ENCODE peak calls at places on chromosome 14, in eight cellular contexts. P, L, K, R, H, G, F and T are unnamed samples. For H3K9me3, the result is how much of the 10 kb centered on the place peaks cover.

GRCh38 chr14:63603749-63604277 is 37.9 kb downstream of the WDR89 start:
- DNase-seq in P (no peak), L (no peak), K (no peak), R (no peak), H (no peak), G (no peak), F (no peak), T (no peak)

GRCh38 chr14:101064121-101064661 is 160.7 kb upstream of the RTL1 start:
- DNase-seq in P (no peak), L (no peak), K (no peak), R (no peak), H (no peak), G (no peak), F (no peak), T (no peak)

GRCh38 chr14:91911474-91912032 is 35.9 kb downstream of the FBLN5 start:
- DNase-seq in P (peak), L (peak), K (peak), R (no peak), H (peak), G (peak), F (peak), T (peak)

GRCh38 chr14:78788467-78789360 is 618.5 kb downstream of the NRXN3 start:
- DNase-seq in P (no peak), L (no peak), K (no peak), R (no peak), H (no peak), G (no peak), F (no peak), T (no peak)

GRCh38 chr14:22565391-22565945 is 23.6 kb downstream of the DAD1 start:
- DNase-seq in P (no peak), L (no peak), K (no peak), R (no peak), H (no peak), G (no peak), F (no peak), T (no peak)

GRCh38 chr14:63672417-63673180 is 30.9 kb upstream of the WDR89 start:
- DNase-seq in P (no peak), L (no peak), K (no peak), R (no peak), H (no peak), G (peak), F (no peak), T (no peak)

GRCh38 chr14:77004711-77005460 is 23.6 kb downstream of the IRF2BPL start:
- DNase-seq in P (no peak), L (peak), K (no peak), R (no peak), H (no peak), G (no peak), F (no peak), T (no peak)

GRCh38 chr14:35386673-35387125 is 17.9 kb downstream of the NFKBIA start:
- DNase-seq in P (no peak), L (no peak), K (peak), R (no peak), H (no peak), G (no peak), F (peak), T (no peak)

GRCh38 chr14:100486025-100486828 is 101.0 kb downstream of the BEGAIN start:
- DNase-seq in P (peak), L (peak), K (peak), R (no peak), H (peak), G (peak), F (peak), T (peak)

GRCh38 chr14:101736585-101736984 is 24.9 kb upstream of the PPP2R5C start:
- DNase-seq in P (no peak), L (no peak), K (no peak), R (no peak), H (no peak), G (no peak), F (no peak), T (no peak)

GRCh38 chr14:25477699-25478098 is 427.8 kb upstream of the STXBP6 start:
- DNase-seq in P (no peak), L (no peak), K (no peak), R (no peak), H (no peak), G (no peak), F (no peak), T (no peak)

GRCh38 chr14:50056457-50056856 is 59.9 kb downstream of the VCPKMT start:
- DNase-seq in P (no peak), L (no peak), K (no peak), R (no peak), H (no peak), G (no peak), F (no peak), T (no peak)

GRCh38 chr14:95701846-95702221 is 12.1 kb downstream of the TCL1A start:
- DNase-seq in P (no peak), L (no peak), K (no peak), R (no peak), H (no peak), G (peak), F (peak), T (no peak)

GRCh38 chr14:22841311-22841710 is 4.9 kb downstream of the MMP14 start:
- DNase-seq in P (no peak), L (no peak), K (no peak), R (no peak), H (no peak), G (no peak), F (no peak), T (no peak)

GRCh38 chr14:94145902-94146527 is 16.6 kb upstream of the IFI27L2 start:
- DNase-seq in P (no peak), L (no peak), K (no peak), R (no peak), H (no peak), G (no peak), F (no peak), T (no peak)

GRCh38 chr14:52240623-52241022 is 26.9 kb upstream of the PTGDR start:
- DNase-seq in P (no peak), L (peak), K (no peak), R (no peak), H (no peak), G (no peak), F (no peak), T (no peak)

GRCh38 chr14:69715725-69716482 is 51.0 kb upstream of the SRSF5 start:
- DNase-seq in P (no peak), L (no peak), K (no peak), R (no peak), H (no peak), G (peak), F (peak), T (no peak)

GRCh38 chr14:93067088-93067487 is 48.6 kb downstream of the ITPK1 start:
- DNase-seq in P (no peak), L (no peak), K (no peak), R (no peak), H (no peak), G (no peak), F (no peak), T (no peak)

GRCh38 chr14:100873083-100873482 is 30.4 kb downstream of the RTL1 start:
- DNase-seq in P (no peak), L (no peak), K (no peak), R (no peak), H (no peak), G (no peak), F (no peak), T (no peak)

GRCh38 chr14:73789996-73790581 is 61.5 kb upstream of the PTGR2 start:
- DNase-seq in P (no peak), L (peak), K (no peak), R (no peak), H (no peak), G (peak), F (no peak), T (no peak)

GRCh38 chr14:96916751-96917150 is 119.6 kb downstream of the VRK1 start:
- DNase-seq in P (no peak), L (no peak), K (no peak), R (no peak), H (no peak), G (no peak), F (no peak), T (no peak)

GRCh38 chr14:34875031-34875922 is at the start of gene BAZ1A:
- DNase-seq in P (peak), L (peak), K (peak), R (no peak), H (peak), G (peak), F (peak), T (peak)

GRCh38 chr14:104139460-104140212 is 1.2 kb downstream of the KIF26A start:
- DNase-seq in P (no peak), L (no peak), K (no peak), R (no peak), H (no peak), G (no peak), F (no peak), T (no peak)

GRCh38 chr14:104140213-104140462 is 1.8 kb downstream of the KIF26A start:
- DNase-seq in P (no peak), L (no peak), K (no peak), R (no peak), H (no peak), G (no peak), F (no peak), T (no peak)

GRCh38 chr14:104137297-104138097 is 890 bp upstream of the KIF26A start:
- DNase-seq in P (peak), L (peak), K (no peak), R (no peak), H (peak), G (peak), F (peak), T (no peak)

GRCh38 chr14:104138098-104138890 is at the start of gene KIF26A:
- DNase-seq in P (no peak), L (peak), K (no peak), R (no peak), H (no peak), G (no peak), F (peak), T (no peak)

GRCh38 chr14:104138891-104139459 is 588 bp downstream of the KIF26A start:
- DNase-seq in P (no peak), L (no peak), K (no peak), R (no peak), H (no peak), G (no peak), F (no peak), T (no peak)
- TF ChIP-seq EZH2 in P (no peak), L (peak), K (no peak), R (peak), H (peak), G (peak), F (no peak), T (no peak)

GRCh38 chr14:65528069-65528468 is 115.5 kb downstream of the FUT8 start:
- DNase-seq in P (no peak), L (no peak), K (no peak), R (no peak), H (no peak), G (no peak), F (no peak), T (no peak)
- H3K9me3 ChIP-seq in P (under half), L (under half), K (under half), R (under half), H (under half), G (under half), F (under half), T (under half)

DNA sequence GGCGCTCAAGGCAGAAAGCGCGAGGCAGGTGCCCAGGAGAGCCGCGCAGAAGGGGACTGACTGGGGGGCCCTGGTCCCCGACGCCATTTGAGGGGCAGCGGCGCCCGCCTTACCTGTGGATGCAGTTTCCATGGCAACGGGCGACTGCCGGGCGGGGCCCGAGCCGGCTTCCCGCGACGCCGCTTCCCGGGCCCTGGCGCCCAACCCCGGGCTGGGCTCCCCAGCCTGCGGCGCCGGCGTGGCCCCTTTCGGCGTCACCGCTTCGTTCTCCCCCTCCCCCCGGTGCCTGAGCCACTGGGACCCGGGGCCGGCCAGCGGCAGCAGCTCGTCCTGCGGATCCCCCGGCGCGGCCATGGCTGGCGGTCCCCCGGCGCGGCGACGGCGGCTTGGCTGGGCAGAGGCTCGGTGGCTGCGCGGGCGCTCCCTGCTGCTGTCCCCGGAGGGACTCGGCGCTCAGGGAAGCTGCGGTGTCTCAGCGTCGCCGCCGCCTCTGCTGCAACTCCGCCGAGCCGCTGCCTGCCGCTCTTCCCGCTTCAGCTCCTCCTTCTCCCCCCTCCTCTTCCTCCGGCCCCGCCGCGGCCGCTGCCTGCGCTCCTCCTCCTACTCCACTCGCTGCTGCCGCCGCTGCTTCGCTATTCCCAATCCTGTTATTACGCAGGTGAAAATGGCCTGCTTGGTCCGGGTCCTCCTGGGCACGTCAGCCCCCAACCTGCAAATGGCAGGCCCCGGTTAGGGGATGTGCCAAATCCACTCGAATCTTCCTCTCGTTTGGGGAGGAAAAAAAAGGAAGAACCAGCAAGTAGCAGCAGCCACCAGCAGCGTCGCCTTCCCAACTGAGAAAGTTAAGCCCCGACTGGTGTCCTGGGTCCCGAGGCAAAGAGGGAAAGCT is at the start of gene RTN1:
- DNase-seq in P (peak), L (peak), K (peak), R (no peak), H (no peak), G (peak), F (peak), T (no peak)
- TF ChIP-seq EZH2 in P (no peak), L (peak), K (no peak), R (peak), H (peak), G (peak), F (no peak), T (no peak)

DNA sequence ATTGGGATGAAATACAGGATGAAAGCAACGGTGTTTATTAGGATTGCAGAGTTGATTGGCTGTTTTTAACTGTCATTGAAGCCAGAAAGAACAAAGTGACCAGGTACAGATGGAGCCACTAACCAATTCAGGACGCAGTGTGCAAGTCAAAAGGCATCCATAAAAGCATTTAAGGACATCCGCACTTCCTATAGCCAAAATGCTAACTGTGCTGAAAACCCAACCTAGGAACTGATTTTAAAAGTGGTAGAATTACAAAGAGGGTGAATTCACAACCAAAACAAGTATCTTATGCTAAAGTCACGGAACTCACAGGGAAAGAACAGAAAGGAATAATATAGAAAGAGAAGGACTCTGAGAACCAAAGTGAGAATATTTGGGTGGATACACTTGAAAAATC is 63.1 kb upstream of the FOXG1 start:
- DNase-seq in P (no peak), L (no peak), K (no peak), R (no peak), H (no peak), G (no peak), F (no peak), T (no peak)
- H3K9me3 ChIP-seq in P (under half), L (under half), K (under half), R (under half), H (half or more), G (under half), F (under half), T (under half)

DNA sequence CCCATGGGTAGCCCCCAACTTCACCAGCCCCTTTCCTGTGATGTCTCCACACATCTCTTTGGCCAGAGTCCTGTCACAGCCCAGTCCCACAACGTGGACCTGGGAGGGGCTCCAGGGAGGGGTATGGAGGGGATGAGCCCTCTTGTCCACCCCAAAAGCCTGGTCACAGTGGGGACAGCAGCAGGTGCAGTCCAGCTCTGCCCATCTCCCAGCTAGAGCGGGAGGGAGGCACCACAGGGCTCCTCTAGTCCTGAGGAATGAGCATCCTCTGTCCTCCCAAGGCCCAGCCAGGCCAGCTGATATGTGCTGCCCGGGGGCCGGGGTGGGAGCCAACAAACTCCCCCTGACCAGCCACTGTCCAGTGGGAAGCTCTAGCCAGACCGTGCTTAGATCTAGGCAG is 43.5 kb upstream of the EIF5 start:
- DNase-seq in P (no peak), L (no peak), K (no peak), R (no peak), H (no peak), G (no peak), F (no peak), T (no peak)
- TF ChIP-seq EZH2 in P (no peak), L (no peak), K (no peak), R (no peak), H (no peak), G (no peak), F (no peak), T (no peak)